ENCODE peak calls at places on chromosome 3, in nine cellular contexts. U is heart left ventricle, F is fibroblast of pulmonary artery, Z is LoVo, Q is progenitor cell of endocrine pancreas, X is globus pallidus, I is adrenal gland, H is NCI-H510A, B is A172. W is an unnamed sample.

GRCh38 chr3:40920041-40920440 is 279.3 kb upstream of the CTNNB1 start:
- DNase-seq in X (no peak), F (peak; percentile 9), U (no peak), Q (no peak), I (no peak), B (peak; percentile 6), Z (no peak), H (no peak), W (peak; percentile 60)

GRCh38 chr3:152019516-152019915 is 146.1 kb downstream of the SUCNR1 start:
- DNase-seq in H (no peak), Q (no peak), Z (no peak), I (no peak), B (no peak), F (no peak), X (no peak), U (no peak), W (no peak)

GRCh38 chr3:15347104-15347736 is 14.8 kb upstream of the SH3BP5 start:
- DNase-seq in H (no peak), Z (peak; percentile 44), X (no peak), B (no peak), I (no peak), Q (no peak), F (no peak), U (no peak), W (no peak)

GRCh38 chr3:114967168-114967567 is 179.9 kb downstream of the ZBTB20 start:
- DNase-seq in I (no peak), F (no peak), B (no peak), U (no peak), H (no peak), X (no peak), Q (no peak), Z (no peak), W (no peak)

GRCh38 chr3:185912929-185913901 is 24.6 kb downstream of the TRA2B start:
- DNase-seq in X (no peak), F (no peak), B (no peak), H (no peak), U (no peak), Q (no peak), I (no peak), Z (no peak), W (no peak)

GRCh38 chr3:32951410-32951811 is at the start of gene CCR4:
- DNase-seq in X (no peak), Z (no peak), Q (no peak), B (no peak), I (no peak), U (no peak), H (no peak), F (peak; percentile 21), W (no peak)

GRCh38 chr3:121424549-121424948 is 121.2 kb downstream of the POLQ start:
- DNase-seq in F (no peak), Q (no peak), U (no peak), X (no peak), I (no peak), H (no peak), Z (no peak), B (no peak), W (no peak)

GRCh38 chr3:59914251-59914650 is 864.4 kb upstream of the CFAP20DC start:
- DNase-seq in X (no peak), I (no peak), H (no peak), Z (no peak), B (no peak), Q (no peak), F (no peak), U (no peak), W (no peak)

GRCh38 chr3:150599611-150600297 is 3.4 kb upstream of the SELENOT start:
- DNase-seq in Q (no peak), I (peak; percentile 52), F (peak; percentile 39), B (peak; percentile 90), Z (no peak), U (no peak), H (no peak), X (no peak), W (peak; percentile 85)

GRCh38 chr3:56970401-56971002 is 90.0 kb upstream of the SPATA12 start:
- DNase-seq in H (no peak), X (no peak), Z (no peak), B (no peak), F (peak; percentile 84), Q (no peak), U (no peak), I (no peak), W (peak; percentile 38)

GRCh38 chr3:18649666-18650363 is 224.7 kb upstream of the SATB1 start:
- DNase-seq in F (no peak), H (no peak), Q (no peak), I (no peak), X (no peak), U (no peak), B (no peak), Z (no peak), W (no peak)

GRCh38 chr3:159764211-159765024 is 224.2 kb upstream of the IL12A start:
- DNase-seq in Z (peak; percentile 46), Q (peak; percentile 26), X (peak; percentile 77), F (peak; percentile 77), I (no peak), B (no peak), H (peak; percentile 70), U (peak; percentile 77), W (peak; percentile 70)

GRCh38 chr3:142735462-142735861 is 11.6 kb downstream of the TRPC1 start:
- DNase-seq in U (no peak), F (no peak), Z (no peak), B (no peak), I (no peak), X (no peak), H (no peak), Q (no peak), W (no peak)

GRCh38 chr3:124599779-124600693 is 130.2 kb upstream of the UMPS start:
- DNase-seq in Z (peak; percentile 95), Q (no peak), X (no peak), U (no peak), B (peak; percentile 53), H (no peak), I (peak; percentile 32), F (no peak), W (peak; percentile 12)

GRCh38 chr3:113212155-113212844 is 943 bp downstream of the BOC start:
- DNase-seq in Z (no peak), H (no peak), Q (no peak), X (no peak), U (peak; percentile 40), F (peak; percentile 30), I (no peak), B (no peak), W (no peak)

GRCh38 chr3:49244589-49245205 is 32.3 kb downstream of the C3orf62 start:
- DNase-seq in Q (no peak), H (no peak), I (no peak), U (no peak), B (peak; percentile 6), X (peak; percentile 37), Z (no peak), F (no peak), W (no peak)

GRCh38 chr3:40229963-40230362 is 79.5 kb upstream of the EIF1B start:
- DNase-seq in I (no peak), Q (no peak), U (no peak), B (no peak), X (no peak), F (no peak), H (no peak), Z (no peak), W (no peak)

GRCh38 chr3:16838561-16838960 is 46.2 kb upstream of the PLCL2 start:
- DNase-seq in I (peak; percentile 54), Q (no peak), X (no peak), U (peak; percentile 78), H (no peak), Z (no peak), B (no peak), F (no peak), W (no peak)

GRCh38 chr3:194139085-194139976 is 3.4 kb downstream of the HES1 start:
- DNase-seq in Q (no peak), F (peak; percentile 87), U (peak; percentile 57), Z (no peak), I (no peak), X (no peak), H (no peak), B (peak; percentile 37), W (peak; percentile 87)

GRCh38 chr3:119637679-119638525 is 22.5 kb downstream of the POPDC2 start:
- DNase-seq in B (peak; percentile 90), Q (no peak), I (peak; percentile 46), U (no peak), Z (no peak), F (peak; percentile 88), X (no peak), H (no peak), W (peak; percentile 93)

GRCh38 chr3:70985572-70985971 is 598.0 kb downstream of the FOXP1 start:
- DNase-seq in Q (no peak), H (no peak), F (no peak), B (no peak), U (no peak), Z (no peak), I (no peak), X (peak; percentile 72), W (no peak)

GRCh38 chr3:6172871-6173667 is 687.8 kb upstream of the GRM7 start:
- DNase-seq in F (no peak), B (no peak), Z (no peak), U (no peak), H (no peak), X (no peak), I (no peak), Q (no peak), W (no peak)

GRCh38 chr3:126496894-126497850 is 20.4 kb downstream of the UROC1 start:
- DNase-seq in B (no peak), Q (no peak), F (no peak), U (no peak), H (no peak), X (no peak), I (no peak), Z (no peak), W (no peak)

GRCh38 chr3:147945968-147946519 is 536.9 kb downstream of the ZIC1 start:
- DNase-seq in Z (peak; percentile 42), F (peak; percentile 91), H (no peak), B (peak; percentile 86), U (peak; percentile 54), X (peak; percentile 76), Q (no peak), I (peak; percentile 55), W (peak; percentile 91)